ENCODE peak calls at places on chromosomes 13 and 19, in seven cellular contexts. X is NCI-H1105 treated with DMSO at 0.1 percent for 48 hours; L is heart left ventricle; A is activated CD4-positive, CD25-positive, alpha-beta regulatory T cell treated with anti-CD3 and anti-CD28 coated beads, Interleukin-2, amount 50 U/mL, for 72 hours; P is nephron progenitor cell; R is NCI-H774; G is stimulated activated CD4-positive, alpha-beta T cell treated with anti-CD3 and anti-CD28 coated beads, Interleukin-2, amount 100 ng/mL, for 48 hours. M is an unnamed sample.

GRCh38 chr19:17394891-17395415 is 957 bp upstream of the CCDC194 start:
- DNase-seq in R (no peak), G (peak; percentile 66), L (peak; percentile 68), X (no peak), A (peak; percentile 63), P (peak; percentile 50), M (no peak)

GRCh38 chr19:54485846-54486245 is 12.8 kb upstream of the CDC42EP5 start:
- DNase-seq in L (no peak), P (no peak), R (no peak), X (no peak), G (no peak), A (no peak), M (no peak)

GRCh38 chr13:52845766-52846566 is 2.5 kb downstream of the PCDH8 start:
- DNase-seq in L (no peak), G (peak; percentile 34), R (no peak), X (no peak), A (no peak), P (peak; percentile 79), M (no peak)

GRCh38 chr13:80040219-80040976 is 300.5 kb downstream of the SPRY2 start:
- DNase-seq in X (no peak), L (no peak), G (no peak), P (no peak), A (no peak), R (no peak), M (no peak)

GRCh38 chr13:21670883-21671792 is at the start of gene FGF9:
- DNase-seq in L (peak; percentile 82), A (peak; percentile 74), P (peak; percentile 82), X (peak; percentile 80), G (peak; percentile 69), R (peak; percentile 70), M (peak; percentile 78)

GRCh38 chr13:50401721-50402510 is 386.7 kb downstream of the KCNRG start:
- DNase-seq in R (no peak), P (no peak), A (no peak), X (no peak), L (no peak), G (no peak), M (no peak)

GRCh38 chr19:1811472-1811894 is 593 bp downstream of the ATP8B3 start:
- DNase-seq in A (peak; percentile 57), L (peak; percentile 72), R (no peak), P (no peak), G (peak; percentile 52), X (no peak), M (no peak)

GRCh38 chr13:109204252-109204651 is 574.8 kb downstream of the MYO16 start:
- DNase-seq in A (no peak), R (no peak), L (no peak), P (no peak), X (no peak), G (no peak), M (no peak)

GRCh38 chr13:44868397-44868796 is 120.9 kb downstream of the NUFIP1 start:
- DNase-seq in A (no peak), G (no peak), P (no peak), X (no peak), R (no peak), L (no peak), M (peak; percentile 29)